ENCODE peak calls at places on chromosomes 1 and 21, in four cellular contexts. K is GM12878, N is SK-N-SH, L is K562. R is an unnamed sample.

GRCh38 chr1:227786673-227787512 is 28.6 kb upstream of the PRSS38 start:
- DNase-seq in K (no peak), N (peak), L (no peak), R (no peak)

GRCh38 chr1:201941420-201942128 is 4.8 kb downstream of the LMOD1 start:
- DNase-seq in K (no peak), N (no peak), L (peak), R (peak)

GRCh38 chr1:1199961-1200875 is 6.2 kb downstream of the TNFRSF18 start:
- DNase-seq in K (no peak), N (peak), L (no peak), R (no peak)

GRCh38 chr1:40799351-40799867 is 15.8 kb downstream of the KCNQ4 start:
- DNase-seq in K (no peak), N (no peak), L (no peak), R (no peak)

GRCh38 chr1:229030642-229031390 is 240.1 kb upstream of the RAB4A start:
- DNase-seq in K (no peak), N (no peak), L (no peak), R (no peak)

GRCh38 chr1:67892451-67893125 is 59.3 kb upstream of the GNG12 start:
- DNase-seq in K (no peak), N (no peak), L (no peak), R (no peak)

GRCh38 chr1:153565529-153566374 is at the start of gene S100A2:
- DNase-seq in K (peak), N (no peak), L (no peak), R (no peak)

GRCh38 chr1:53344921-53345838 is 17.3 kb upstream of the LRP8 start:
- DNase-seq in K (peak), N (no peak), L (no peak), R (no peak)

GRCh38 chr21:34844924-34845238 is 176.1 kb downstream of the CLIC6 start:
- DNase-seq in K (no peak), N (no peak), L (no peak), R (no peak)

GRCh38 chr1:163820190-163820589 is 498.4 kb downstream of the NUF2 start:
- DNase-seq in K (no peak), N (no peak), L (no peak), R (no peak)

GRCh38 chr1:116067564-116067887 is 43.7 kb upstream of the MAB21L3 start:
- DNase-seq in K (no peak), N (no peak), L (no peak), R (no peak)

GRCh38 chr1:228158690-228159665 is 6.6 kb upstream of the IBA57 start:
- DNase-seq in K (no peak), N (no peak), L (no peak), R (no peak)

GRCh38 chr1:24849653-24850295 is 80.3 kb downstream of the RUNX3 start:
- DNase-seq in K (no peak), N (no peak), L (no peak), R (no peak)

GRCh38 chr1:41664861-41665640 is 180.6 kb upstream of the EDN2 start:
- DNase-seq in K (no peak), N (no peak), L (no peak), R (no peak)

GRCh38 chr1:46617108-46617694 is 590 bp upstream of the MOB3C start:
- DNase-seq in K (no peak), N (no peak), L (no peak), R (no peak)

GRCh38 chr21:45861156-45861870 is 120.3 kb upstream of the COL6A1 start:
- DNase-seq in K (no peak), N (no peak), L (no peak), R (no peak)

GRCh38 chr1:16073490-16074104 is at the start of gene FAM131C:
- DNase-seq in K (no peak), N (peak), L (peak), R (peak)

GRCh38 chr1:52574594-52574993 is 21.7 kb upstream of the TUT4 start:
- DNase-seq in K (no peak), N (no peak), L (no peak), R (no peak)

GRCh38 chr1:157776971-157777386 is at the start of gene FCRL2:
- DNase-seq in K (peak), N (no peak), L (no peak), R (no peak)

GRCh38 chr1:18155881-18156385 is 48.3 kb downstream of the IGSF21 start:
- DNase-seq in K (no peak), N (no peak), L (no peak), R (no peak)

GRCh38 chr1:210250998-210251679 is 18.5 kb downstream of the SERTAD4 start:
- DNase-seq in K (no peak), N (peak), L (no peak), R (peak)

GRCh38 chr1:29686012-29686930 is 449.9 kb downstream of the PTPRU start:
- DNase-seq in K (no peak), N (peak), L (no peak), R (no peak)
- TF ChIP-seq USF1 in K (no peak), N (no peak), L (no peak), R (no peak)

DNA sequence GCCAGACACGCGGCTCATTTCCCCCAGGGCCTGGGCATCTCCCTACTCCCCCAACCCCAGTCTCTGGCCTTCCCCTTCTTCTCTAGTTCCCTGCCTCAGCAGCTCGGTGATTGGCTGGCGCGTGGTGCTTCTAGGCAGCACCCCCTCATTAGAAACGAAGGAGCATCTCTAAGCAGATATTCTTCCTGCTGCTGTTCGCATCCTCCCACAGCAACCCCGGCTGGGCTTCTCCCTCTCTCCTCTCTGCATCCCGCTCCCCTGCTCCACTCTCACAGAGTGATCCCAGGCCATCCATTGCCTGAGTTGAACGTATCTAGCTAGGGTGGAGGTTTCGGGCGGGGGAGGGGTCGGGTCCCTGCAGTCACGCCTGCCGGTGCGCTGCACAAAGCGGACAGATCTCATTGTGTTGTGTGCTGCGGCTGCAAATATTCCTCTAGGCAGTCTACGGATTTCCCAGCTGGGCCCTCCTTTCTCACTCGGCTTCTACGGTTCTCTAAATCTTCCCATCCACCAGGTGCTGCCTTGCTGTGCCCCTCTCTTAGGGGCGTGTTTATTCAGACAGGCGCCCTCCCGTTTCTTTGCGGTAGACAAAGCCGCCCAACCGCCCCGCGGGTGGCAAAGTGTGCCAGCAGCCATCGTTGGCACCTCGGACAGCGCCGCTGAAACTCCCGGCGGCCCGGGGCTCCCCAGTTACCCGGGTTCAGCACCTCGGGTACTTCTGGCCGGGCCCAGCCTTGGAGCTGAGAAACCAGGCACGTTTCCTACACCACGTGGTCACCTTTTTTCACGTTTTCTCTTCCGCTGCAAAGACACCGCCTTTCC is 2.2 kb downstream of the CACNA1E start:
- DNase-seq in K (peak), N (peak), L (no peak), R (peak)
- TF ChIP-seq USF1 in K (peak), N (no peak), L (peak), R (peak)

GRCh38 chr1:112472142-112472541 is 36.6 kb upstream of the WNT2B start:
- DNase-seq in K (no peak), N (no peak), L (no peak), R (no peak)

GRCh38 chr1:112478314-112478713 is 30.5 kb upstream of the WNT2B start:
- DNase-seq in K (no peak), N (no peak), L (no peak), R (no peak)

GRCh38 chr1:112477550-112477949 is 31.2 kb upstream of the WNT2B start:
- DNase-seq in K (no peak), N (no peak), L (no peak), R (no peak)
- TF ChIP-seq USF1 in K (no peak), N (no peak), L (no peak), R (no peak)

GRCh38 chr1:23793861-23794731 is 3.2 kb downstream of the LYPLA2 start:
- DNase-seq in K (no peak), N (no peak), L (no peak), R (no peak)

GRCh38 chr1:23790696-23791433 is at the start of gene LYPLA2:
- DNase-seq in K (no peak), N (peak), L (peak), R (peak)

GRCh38 chr1:23791434-23792047 is 596 bp downstream of the LYPLA2 start:
- DNase-seq in K (no peak), N (peak), L (peak), R (peak)

GRCh38 chr1:23792151-23792945 is 1.4 kb downstream of the LYPLA2 start:
- DNase-seq in K (no peak), N (peak), L (no peak), R (no peak)

DNA sequence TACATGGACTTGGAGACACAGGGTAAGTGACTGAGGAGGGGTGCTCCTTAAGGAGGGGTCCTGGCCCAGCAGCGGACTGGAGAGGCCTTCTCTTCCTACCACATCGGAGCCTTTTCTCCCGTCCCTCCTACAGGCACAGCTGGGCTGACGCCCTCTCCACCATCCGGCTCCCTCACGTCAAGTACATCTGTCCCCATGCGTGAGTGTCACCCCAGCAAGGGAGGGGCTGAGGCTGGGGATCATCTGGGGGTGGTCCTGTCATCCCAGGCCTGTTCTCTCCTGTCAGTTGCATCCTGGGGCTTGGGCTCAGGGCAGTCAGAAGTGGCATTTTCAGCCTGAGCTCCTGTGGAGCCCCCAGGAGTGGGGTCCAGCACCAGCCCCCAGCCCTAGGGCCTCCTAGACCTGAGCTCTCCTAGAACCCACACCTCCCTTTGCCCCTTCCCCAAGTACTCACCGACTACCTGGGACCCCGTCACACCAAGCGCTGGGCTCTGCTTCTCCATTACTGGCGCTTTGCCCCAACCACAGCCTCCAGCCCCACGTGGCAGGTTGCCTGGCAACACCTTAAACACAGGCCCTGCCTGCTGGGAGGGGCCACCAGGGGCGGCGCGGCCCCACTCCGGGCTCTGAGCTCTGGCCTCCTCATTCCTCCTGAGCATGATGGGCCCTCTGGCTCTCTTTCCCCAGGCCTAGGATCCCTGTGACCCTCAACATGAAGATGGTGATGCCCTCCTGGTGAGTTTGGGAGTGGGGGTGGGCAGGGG is 2.3 kb downstream of the LYPLA2 start:
- DNase-seq in K (no peak), N (peak), L (peak), R (no peak)
- TF ChIP-seq USF1 in K (peak), N (peak), L (peak), R (no peak)

GRCh38 chr1:162003825-162004205 is 19.9 kb downstream of the OLFML2B start:
- DNase-seq in K (no peak), N (no peak), L (no peak), R (no peak)
- TF ChIP-seq USF1 in K (no peak), N (no peak), L (no peak), R (no peak)

GRCh38 chr1:243680861-243681260 is 169.2 kb downstream of the AKT3 start:
- DNase-seq in K (no peak), N (no peak), L (no peak), R (no peak)

DNA sequence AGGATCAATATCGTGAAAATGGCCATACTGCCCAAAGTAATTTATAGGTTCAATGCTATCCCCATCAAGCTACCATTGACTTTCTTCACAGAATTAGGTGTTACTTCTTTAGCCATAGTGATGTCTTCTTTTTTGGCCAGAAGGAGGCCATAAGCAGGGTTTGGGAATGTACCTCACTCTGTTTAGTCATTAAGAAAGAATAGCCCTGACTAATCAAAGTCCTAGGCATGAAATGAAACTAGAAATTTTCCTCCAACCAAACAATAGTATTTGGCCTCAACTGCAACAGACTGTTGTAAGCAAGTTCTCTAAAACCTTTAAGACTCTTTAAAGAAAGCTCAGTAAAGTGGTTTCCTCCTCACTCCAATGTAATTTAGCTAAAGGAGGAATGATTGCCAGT is 163.9 kb downstream of the AKT3 start:
- DNase-seq in K (no peak), N (no peak), L (no peak), R (no peak)
- TF ChIP-seq USF1 in K (no peak), N (no peak), L (no peak), R (no peak)

DNA sequence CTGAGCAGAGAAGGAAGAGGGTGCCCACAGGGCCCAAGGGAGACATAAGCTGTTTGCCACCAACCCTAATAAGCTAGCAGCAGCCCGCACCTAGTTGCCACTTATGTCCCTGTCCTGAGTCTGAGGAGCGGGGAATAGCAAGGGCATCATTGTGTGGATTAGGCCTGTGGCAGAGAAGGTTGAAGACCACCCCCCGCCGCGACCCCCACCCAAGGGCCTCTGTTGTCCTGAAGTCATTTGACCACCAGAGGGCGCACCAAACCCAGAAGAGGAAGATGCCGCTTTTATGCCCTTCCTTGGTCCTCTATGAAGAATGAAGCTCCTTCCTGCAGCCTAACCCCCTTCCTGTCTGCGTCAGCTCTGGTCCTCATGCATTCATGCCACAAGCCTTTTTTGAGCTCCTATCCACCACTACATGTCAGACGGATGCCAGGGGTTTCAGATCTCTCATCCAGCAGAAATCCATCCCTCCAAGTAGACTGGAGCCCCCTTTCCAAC is 16.6 kb downstream of the RHBG start:
- DNase-seq in K (no peak), N (peak), L (peak), R (peak)
- TF ChIP-seq USF1 in K (no peak), N (no peak), L (no peak), R (no peak)

R was measured in WTC11.